ENCODE peak calls at places on chromosomes 2 and 18, in nine cellular contexts. S is cardiac muscle cell; E is NT2/D1; Z is fibroblast of pulmonary artery; C is spleen; I is endodermal cell; D is endothelial cell of umbilical vein; Y is HCT116; F is CD8-positive, alpha-beta memory T cell. Q is an unnamed sample.

GRCh38 chr2:205706769-205707375 is 24.6 kb downstream of the NRP2 start:
- DNase-seq in Y (no peak), F (no peak), D (peak; percentile 93), Z (peak; percentile 90), C (peak; percentile 93), I (peak; percentile 56), E (no peak), S (peak; percentile 89), Q (peak; percentile 84)

GRCh38 chr2:147045113-147045512 is 799.7 kb upstream of the ACVR2A start:
- DNase-seq in I (peak; percentile 92), C (no peak), Y (peak; percentile 26), E (peak; percentile 61), D (peak; percentile 47), Z (peak; percentile 67), S (peak; percentile 81), F (no peak), Q (no peak)

GRCh38 chr2:64751286-64752260 is 97.9 kb upstream of the SERTAD2 start:
- DNase-seq in C (peak; percentile 100), Y (peak; percentile 80), S (peak; percentile 63), F (peak; percentile 50), I (no peak), D (no peak), Z (peak; percentile 74), E (no peak), Q (no peak)

GRCh38 chr18:73670536-73670935 is 477.1 kb downstream of the FBXO15 start:
- DNase-seq in S (no peak), C (no peak), E (no peak), Z (no peak), F (no peak), I (no peak), Y (no peak), D (no peak), Q (no peak)

GRCh38 chr2:127790694-127791529 is 20.1 kb downstream of the WDR33 start:
- DNase-seq in D (no peak), C (no peak), I (no peak), E (no peak), F (no peak), Z (no peak), S (no peak), Y (no peak), Q (no peak)

GRCh38 chr2:236871500-236872001 is 214.1 kb upstream of the COPS8 start:
- DNase-seq in S (peak; percentile 96), C (no peak), I (no peak), E (no peak), Z (peak; percentile 98), Y (no peak), D (peak; percentile 96), F (no peak), Q (peak; percentile 99)

GRCh38 chr2:120109186-120110061 is 96.5 kb downstream of the EPB41L5 start:
- DNase-seq in S (peak; percentile 64), Z (peak; percentile 72), I (no peak), F (no peak), E (no peak), Y (peak; percentile 12), C (no peak), D (peak; percentile 64), Q (no peak)

GRCh38 chr18:23857756-23858155 is 156.8 kb upstream of the TTC39C start:
- DNase-seq in I (no peak), Y (no peak), E (no peak), D (peak; percentile 76), S (peak; percentile 51), F (no peak), C (no peak), Z (peak; percentile 73), Q (peak; percentile 33)

GRCh38 chr2:20781656-20782265 is 41.1 kb downstream of the LDAH start:
- DNase-seq in Z (peak; percentile 14), S (peak; percentile 36), F (no peak), C (no peak), E (peak; percentile 22), I (peak; percentile 77), Y (no peak), D (peak; percentile 38), Q (no peak)

GRCh38 chr2:176174850-176175728 is 13.4 kb upstream of the HOXD1 start:
- DNase-seq in Z (no peak), D (no peak), S (no peak), Y (no peak), C (no peak), I (peak; percentile 89), E (peak; percentile 70), F (no peak), Q (no peak)

GRCh38 chr2:163657257-163657656 is 78.6 kb downstream of the FIGN start:
- DNase-seq in Z (peak; percentile 73), C (no peak), S (peak; percentile 56), F (no peak), D (no peak), I (no peak), E (no peak), Y (no peak), Q (peak; percentile 69)
- H3K4me3 ChIP-seq in Z (no peak overlapping the region), C (no peak overlapping the region), S (no peak overlapping the region), F (no peak overlapping the region), D (no peak overlapping the region), I (no peak overlapping the region), E (no peak overlapping the region), Y (no peak overlapping the region), Q (no peak overlapping the region)

GRCh38 chr2:61707984-61708852 is 145.6 kb downstream of the FAM161A start:
- DNase-seq in I (no peak), E (no peak), Z (peak; percentile 12), D (no peak), S (peak; percentile 3), Y (no peak), C (no peak), F (no peak), Q (peak; percentile 42)
- H3K4me3 ChIP-seq in I (no peak overlapping the region), E (no peak overlapping the region), Z (no peak overlapping the region), D (no peak overlapping the region), S (no peak overlapping the region), Y (no peak overlapping the region), C (no peak overlapping the region), F (no peak overlapping the region), Q (no peak overlapping the region)

GRCh38 chr2:184596819-184597411 is 1.4 kb upstream of the ZNF804A start:
- DNase-seq in S (peak; percentile 21), D (peak; percentile 54), I (no peak), Z (peak; percentile 51), E (no peak), C (no peak), F (no peak), Y (peak; percentile 27), Q (peak; percentile 38)
- H3K4me3 ChIP-seq in S (no peak overlapping the region), D (peak overlapping the region; percentile 58), I (peak overlapping the region; percentile 79), Z (peak overlapping the region; percentile 63), E (peak overlapping the region; percentile 67), C (peak overlapping the region; percentile 50), F (no peak overlapping the region), Y (peak overlapping the region; percentile 61), Q (peak overlapping the region; percentile 77)

GRCh38 chr2:12271589-12271984 is 445.1 kb upstream of the TRIB2 start:
- DNase-seq in C (no peak), F (no peak), D (no peak), Y (no peak), I (no peak), Z (no peak), S (no peak), E (no peak), Q (no peak)
- H3K4me3 ChIP-seq in C (no peak overlapping the region), F (peak overlapping the region; percentile 40), D (no peak overlapping the region), Y (no peak overlapping the region), I (no peak overlapping the region), Z (no peak overlapping the region), S (no peak overlapping the region), E (no peak overlapping the region), Q (no peak overlapping the region)

GRCh38 chr2:181421131-181421458 is 36.1 kb upstream of the ITGA4 start:
- DNase-seq in C (no peak), F (no peak), Y (no peak), S (no peak), D (no peak), Z (no peak), E (no peak), I (no peak), Q (no peak)
- H3K4me3 ChIP-seq in C (no peak overlapping the region), F (no peak overlapping the region), Y (no peak overlapping the region), S (no peak overlapping the region), D (no peak overlapping the region), Z (no peak overlapping the region), E (no peak overlapping the region), I (no peak overlapping the region), Q (no peak overlapping the region)

GRCh38 chr2:30349691-30350090 is 97.4 kb upstream of the LCLAT1 start:
- DNase-seq in E (no peak), Z (no peak), S (no peak), F (no peak), C (no peak), Y (no peak), D (no peak), I (no peak), Q (no peak)

GRCh38 chr2:30346475-30347169 is 100.4 kb upstream of the LCLAT1 start:
- DNase-seq in F (no peak), C (no peak), I (peak; percentile 84), E (no peak), D (peak; percentile 8), S (peak; percentile 40), Y (no peak), Z (peak; percentile 26), Q (no peak)

GRCh38 chr2:30351087-30351486 is 96.0 kb upstream of the LCLAT1 start:
- DNase-seq in Y (no peak), F (no peak), S (peak; percentile 45), C (no peak), D (no peak), Z (peak; percentile 57), E (no peak), I (no peak), Q (no peak)

GRCh38 chr2:30351941-30352340 is 95.1 kb upstream of the LCLAT1 start:
- DNase-seq in Z (no peak), E (no peak), Y (no peak), C (no peak), D (no peak), I (no peak), F (no peak), S (no peak), Q (no peak)

GRCh38 chr2:30348825-30349224 is 98.2 kb upstream of the LCLAT1 start:
- DNase-seq in S (no peak), D (no peak), C (no peak), F (no peak), Z (no peak), Y (no peak), E (no peak), I (no peak), Q (no peak)
- H3K4me3 ChIP-seq in S (no peak overlapping the region), D (no peak overlapping the region), C (no peak overlapping the region), F (no peak overlapping the region), Z (no peak overlapping the region), Y (no peak overlapping the region), E (no peak overlapping the region), I (no peak overlapping the region), Q (no peak overlapping the region)

GRCh38 chr2:201887851-201888451 is 81.6 kb downstream of the CDK15 start:
- DNase-seq in F (no peak), I (no peak), Z (no peak), S (no peak), D (peak; percentile 21), E (no peak), C (no peak), Y (no peak), Q (no peak)
- H3K4me3 ChIP-seq in F (no peak overlapping the region), I (peak overlapping the region; percentile 73), Z (no peak overlapping the region), S (peak overlapping the region; percentile 12), D (no peak overlapping the region), E (no peak overlapping the region), C (no peak overlapping the region), Y (no peak overlapping the region), Q (no peak overlapping the region)